ENCODE peak calls at places on chromosomes 2 and 18, in four cellular contexts. Z is fibroblast of the conjunctiva, C is memory B cell, Q is smooth muscle cell of the brain vasculature. X is an unnamed sample.

GRCh38 chr2:217430916-217431576 is 571.2 kb upstream of the TNP1 start:
- DNase-seq in Q (no peak), Z (peak), C (no peak), X (no peak)

GRCh38 chr18:79949571-79950439 is 1.6 kb downstream of the SLC66A2 start:
- DNase-seq in Q (no peak), C (no peak), Z (no peak), X (no peak)

GRCh38 chr18:51066273-51066672 is 36.3 kb downstream of the SMAD4 start:
- DNase-seq in C (no peak), Q (no peak), Z (peak), X (no peak)

GRCh38 chr2:240440704-240441320 is 5.3 kb downstream of the GPC1 start:
- DNase-seq in C (no peak), Q (no peak), Z (no peak), X (no peak)

GRCh38 chr2:190794466-190795184 is 86.0 kb upstream of the GLS start:
- DNase-seq in Z (no peak), Q (no peak), C (no peak), X (no peak)

GRCh38 chr2:120314656-120315366 is 31.1 kb upstream of the INHBB start:
- DNase-seq in Q (no peak), Z (no peak), C (no peak), X (no peak)

GRCh38 chr2:13201924-13202323 is 485.2 kb downstream of the TRIB2 start:
- DNase-seq in Z (no peak), Q (no peak), C (no peak), X (no peak)

GRCh38 chr2:176818653-176819052 is 393.9 kb upstream of the HNRNPA3 start:
- DNase-seq in Q (no peak), C (no peak), Z (no peak), X (no peak)

GRCh38 chr2:46101557-46102220 is 195.5 kb upstream of the EPAS1 start:
- DNase-seq in Z (no peak), C (no peak), Q (no peak), X (no peak)

GRCh38 chr18:23523429-23524212 is 20.3 kb downstream of the RMC1 start:
- DNase-seq in Z (no peak), Q (no peak), C (no peak), X (no peak)

GRCh38 chr2:56714400-56714799 is 530.6 kb downstream of the CCDC85A start:
- DNase-seq in C (no peak), Z (no peak), Q (no peak), X (no peak)

GRCh38 chr2:212940816-212941215 is 210.6 kb downstream of the IKZF2 start:
- DNase-seq in Q (no peak), Z (no peak), C (no peak), X (no peak)

GRCh38 chr2:170177950-170178781 is at the start of gene MYO3B:
- DNase-seq in Z (peak), Q (peak), C (no peak), X (no peak)

X was measured in SK-N-MC.